ENCODE peak calls at places on chromosome 6, in seven cellular contexts. L, N, P, F, Q, E and T are unnamed samples.

GRCh38 chr6:101296184-101296583 is 97.3 kb upstream of the GRIK2 start:
- DNase-seq in E (no peak), Q (no peak), L (no peak), N (peak), P (no peak), F (no peak), T (no peak)

GRCh38 chr6:121856296-121856695 is 420.9 kb downstream of the GJA1 start:
- DNase-seq in L (no peak), E (no peak), Q (no peak), F (no peak), N (peak), P (no peak), T (no peak)

GRCh38 chr6:151917531-151918329 is 110.2 kb downstream of the ESR1 start:
- DNase-seq in F (no peak), Q (no peak), P (no peak), E (no peak), L (no peak), N (no peak), T (no peak)

GRCh38 chr6:117483004-117483644 is 650 bp downstream of the DCBLD1 start:
- DNase-seq in Q (no peak), E (peak), F (peak), N (peak), L (peak), P (no peak), T (peak)

GRCh38 chr6:10351678-10352220 is 63.1 kb downstream of the TFAP2A start:
- DNase-seq in N (no peak), E (no peak), P (no peak), L (no peak), F (no peak), Q (no peak), T (no peak)

GRCh38 chr6:40953486-40953885 is 85.5 kb downstream of the UNC5CL start:
- DNase-seq in E (no peak), L (no peak), P (no peak), Q (no peak), N (peak), F (no peak), T (no peak)

GRCh38 chr6:157187182-157188093 is 135.9 kb downstream of the TMEM242 start:
- DNase-seq in P (no peak), L (no peak), E (no peak), Q (no peak), F (no peak), N (no peak), T (no peak)

GRCh38 chr6:27161946-27162603 is 85.4 kb upstream of the PRSS16 start:
- DNase-seq in E (peak), L (no peak), P (no peak), N (peak), Q (no peak), F (peak), T (no peak)

GRCh38 chr6:41122918-41123317 is 31.2 kb downstream of the TREML1 start:
- DNase-seq in E (no peak), P (no peak), N (no peak), Q (no peak), F (no peak), L (no peak), T (no peak)

GRCh38 chr6:138430361-138431145 is 26.5 kb downstream of the HEBP2 start:
- DNase-seq in L (no peak), Q (no peak), P (no peak), N (no peak), E (no peak), F (no peak), T (no peak)

GRCh38 chr6:133326584-133326983 is 85.4 kb downstream of the EYA4 start:
- DNase-seq in N (no peak), L (no peak), F (no peak), E (no peak), P (no peak), Q (no peak), T (no peak)

GRCh38 chr6:54282186-54282585 is 26.1 kb upstream of the TINAG start:
- DNase-seq in F (no peak), E (peak), Q (no peak), P (no peak), L (no peak), N (peak), T (no peak)

GRCh38 chr6:73710470-73710869 is 14.5 kb downstream of the CD109 start:
- DNase-seq in L (no peak), P (peak), E (peak), Q (no peak), F (peak), N (peak), T (no peak)

GRCh38 chr6:154868143-154868594 is 126.9 kb upstream of the TIAM2 start:
- DNase-seq in L (no peak), N (peak), E (peak), Q (no peak), P (no peak), F (peak), T (no peak)

GRCh38 chr6:5968817-5969726 is 37.7 kb downstream of the NRN1 start:
- DNase-seq in F (no peak), N (peak), L (no peak), E (no peak), Q (no peak), P (no peak), T (no peak)

GRCh38 chr6:139520321-139520768 is 145.9 kb upstream of the CITED2 start:
- DNase-seq in F (no peak), L (no peak), P (no peak), Q (no peak), N (no peak), E (no peak), T (no peak)

GRCh38 chr6:17305219-17306001 is 24.2 kb downstream of the RBM24 start:
- DNase-seq in Q (no peak), F (no peak), L (no peak), E (no peak), P (no peak), N (peak), T (no peak)

GRCh38 chr6:76347539-76347938 is 275.1 kb upstream of the IMPG1 start:
- DNase-seq in F (no peak), N (no peak), L (no peak), E (no peak), Q (no peak), P (no peak), T (no peak)

DNA sequence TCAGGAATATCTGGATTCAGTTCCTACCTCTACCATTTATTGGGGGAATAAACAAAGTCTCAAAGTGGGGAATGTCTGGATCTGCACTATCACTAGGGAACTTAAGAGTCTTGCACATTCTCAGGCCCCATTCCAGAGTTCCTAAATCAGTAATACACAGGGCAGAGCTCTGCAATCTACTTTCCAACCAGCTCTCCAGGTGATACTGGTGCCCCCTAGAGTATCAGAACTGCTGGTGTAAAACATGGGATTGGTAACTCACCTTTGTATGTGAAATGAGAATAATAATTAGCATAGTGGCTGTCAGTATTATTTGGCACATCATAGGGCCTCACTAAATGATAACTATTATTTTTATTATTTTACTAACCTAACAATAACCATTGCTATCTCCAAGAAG is 278.8 kb upstream of the IMPG1 start:
- DNase-seq in P (no peak), N (no peak), F (peak), L (no peak), E (peak), Q (no peak), T (no peak)
- TF ChIP-seq CTCF in P (peak), N (no peak), F (peak), L (no peak), E (no peak), Q (peak), T (peak)

GRCh38 chr6:42462474-42462972 is 10.8 kb upstream of the TRERF1 start:
- DNase-seq in E (no peak), P (no peak), Q (no peak), F (no peak), L (no peak), N (no peak), T (no peak)

GRCh38 chr6:42454428-42454791 is 2.7 kb upstream of the TRERF1 start:
- DNase-seq in N (no peak), F (no peak), L (no peak), Q (no peak), E (no peak), P (no peak), T (no peak)

GRCh38 chr6:42460892-42461291 is 9.2 kb upstream of the TRERF1 start:
- DNase-seq in F (no peak), P (no peak), L (no peak), N (no peak), Q (no peak), E (no peak), T (no peak)

DNA sequence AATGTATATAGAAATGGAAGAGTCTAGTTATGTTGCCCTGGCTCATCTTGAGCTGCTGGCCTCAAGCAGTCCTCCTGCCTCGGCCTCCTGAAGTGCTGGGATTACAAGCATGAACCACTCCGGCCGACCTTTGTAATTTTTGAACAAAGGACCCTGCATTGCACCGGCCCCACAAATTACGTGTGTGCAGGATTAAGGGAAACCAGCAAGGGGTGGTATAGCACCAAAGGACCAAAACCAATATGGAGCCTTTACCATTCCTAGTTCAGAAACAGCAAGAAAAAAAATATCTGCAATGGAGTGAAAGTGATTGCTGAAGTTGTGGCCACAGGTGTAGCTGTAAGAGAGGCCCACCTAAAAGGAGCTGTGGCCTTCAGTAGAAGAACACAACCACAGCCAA is 8.2 kb upstream of the TRERF1 start:
- DNase-seq in E (no peak), N (no peak), P (no peak), F (no peak), Q (no peak), L (no peak), T (peak)
- TF ChIP-seq CTCF in E (no peak), N (no peak), P (no peak), F (no peak), Q (no peak), L (no peak), T (no peak)

DNA sequence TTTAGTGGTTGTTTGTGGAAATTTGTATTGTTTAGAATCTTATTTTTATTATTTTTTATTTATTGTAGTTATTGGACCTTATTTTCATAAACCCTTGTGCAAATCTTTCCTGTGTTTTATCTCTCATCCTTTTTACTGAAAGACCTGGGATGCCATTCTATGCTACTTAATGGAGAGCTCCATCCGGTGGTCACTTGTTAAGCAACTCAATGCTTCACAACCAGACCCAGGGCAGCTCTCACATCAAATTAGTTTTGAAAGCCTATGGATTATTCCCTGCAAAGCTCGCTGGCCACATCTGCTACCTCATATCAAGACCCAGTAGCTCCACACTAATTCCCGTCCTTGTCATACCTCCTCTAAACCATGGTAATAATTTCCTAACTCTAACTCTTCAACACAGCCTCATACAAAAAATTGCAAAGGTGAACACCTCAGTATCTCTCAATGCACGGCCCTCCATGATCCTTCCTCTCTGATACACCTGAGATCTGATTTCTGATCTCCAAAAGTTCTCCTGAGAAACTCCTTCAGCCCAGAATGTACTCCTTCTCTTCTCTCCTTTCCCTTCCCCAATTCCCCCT is 296.6 kb upstream of the MANEA start:
- DNase-seq in Q (no peak), P (no peak), F (peak), E (peak), N (peak), L (no peak), T (no peak)
- TF ChIP-seq CTCF in Q (no peak), P (peak), F (peak), E (no peak), N (peak), L (no peak), T (peak)

GRCh38 chr6:32113386-32114352 is 4.5 kb upstream of the TNXB start:
- DNase-seq in N (peak), F (no peak), Q (no peak), L (peak), E (peak), P (peak), T (peak)
- TF ChIP-seq CTCF in N (peak), F (no peak), Q (no peak), L (no peak), E (no peak), P (peak), T (peak)

GRCh38 chr6:34128045-34128444 is 17.8 kb downstream of the GRM4 start:
- DNase-seq in N (no peak), P (no peak), E (no peak), L (no peak), F (no peak), Q (no peak), T (no peak)
- TF ChIP-seq CTCF in N (no peak), P (no peak), E (no peak), L (no peak), F (no peak), Q (no peak), T (no peak)

GRCh38 chr6:79946773-79947190 is 571 bp downstream of the ELOVL4 start:
- DNase-seq in Q (no peak), L (no peak), F (no peak), E (peak), N (peak), P (no peak), T (no peak)

GRCh38 chr6:79949235-79949634 is 1.9 kb upstream of the ELOVL4 start:
- DNase-seq in P (peak), E (peak), F (peak), L (no peak), N (peak), Q (peak), T (no peak)

GRCh38 chr6:79947191-79948173 is at the start of gene ELOVL4:
- DNase-seq in N (peak), P (no peak), F (peak), Q (no peak), E (peak), L (peak), T (peak)

GRCh38 chr6:79943133-79943532 is 4.2 kb downstream of the ELOVL4 start:
- DNase-seq in Q (no peak), N (no peak), F (no peak), L (no peak), P (no peak), E (no peak), T (no peak)

GRCh38 chr6:79946242-79946641 is 1.1 kb downstream of the ELOVL4 start:
- DNase-seq in N (peak), P (no peak), E (peak), L (no peak), F (peak), Q (no peak), T (no peak)
- TF ChIP-seq CTCF in N (peak), P (peak), E (no peak), L (no peak), F (peak), Q (peak), T (peak)

GRCh38 chr6:159168536-159169192 is 536 bp upstream of the FNDC1 start:
- DNase-seq in N (peak), Q (no peak), E (peak), P (no peak), L (no peak), F (no peak), T (no peak)
- TF ChIP-seq CTCF in N (peak), Q (no peak), E (no peak), P (peak), L (peak), F (no peak), T (peak)

GRCh38 chr6:107489636-107490567 is at the start of gene SOBP:
- DNase-seq in Q (no peak), F (peak), E (peak), L (peak), N (peak), P (no peak), T (no peak)
- TF ChIP-seq CTCF in Q (no peak), F (peak), E (no peak), L (no peak), N (no peak), P (no peak), T (peak)

GRCh38 chr6:68760941-68761676 is 126.0 kb downstream of the ADGRB3 start:
- DNase-seq in Q (no peak), L (no peak), N (no peak), E (no peak), P (no peak), F (no peak), T (no peak)
- TF ChIP-seq CTCF in Q (no peak), L (no peak), N (peak), E (no peak), P (no peak), F (no peak), T (no peak)

GRCh38 chr6:158798311-158798710 is 20.9 kb downstream of the EZR start:
- DNase-seq in N (no peak), F (peak), L (no peak), P (no peak), E (no peak), Q (no peak), T (no peak)

GRCh38 chr6:158796353-158796752 is 22.8 kb downstream of the EZR start:
- DNase-seq in L (no peak), N (no peak), Q (no peak), F (no peak), P (no peak), E (no peak), T (no peak)

GRCh38 chr6:158797331-158798202 is 21.6 kb downstream of the EZR start:
- DNase-seq in F (no peak), N (peak), Q (no peak), E (no peak), L (no peak), P (no peak), T (no peak)

GRCh38 chr6:158801655-158802294 is 17.4 kb downstream of the EZR start:
- DNase-seq in L (no peak), P (no peak), N (no peak), E (no peak), Q (no peak), F (no peak), T (no peak)

DNA sequence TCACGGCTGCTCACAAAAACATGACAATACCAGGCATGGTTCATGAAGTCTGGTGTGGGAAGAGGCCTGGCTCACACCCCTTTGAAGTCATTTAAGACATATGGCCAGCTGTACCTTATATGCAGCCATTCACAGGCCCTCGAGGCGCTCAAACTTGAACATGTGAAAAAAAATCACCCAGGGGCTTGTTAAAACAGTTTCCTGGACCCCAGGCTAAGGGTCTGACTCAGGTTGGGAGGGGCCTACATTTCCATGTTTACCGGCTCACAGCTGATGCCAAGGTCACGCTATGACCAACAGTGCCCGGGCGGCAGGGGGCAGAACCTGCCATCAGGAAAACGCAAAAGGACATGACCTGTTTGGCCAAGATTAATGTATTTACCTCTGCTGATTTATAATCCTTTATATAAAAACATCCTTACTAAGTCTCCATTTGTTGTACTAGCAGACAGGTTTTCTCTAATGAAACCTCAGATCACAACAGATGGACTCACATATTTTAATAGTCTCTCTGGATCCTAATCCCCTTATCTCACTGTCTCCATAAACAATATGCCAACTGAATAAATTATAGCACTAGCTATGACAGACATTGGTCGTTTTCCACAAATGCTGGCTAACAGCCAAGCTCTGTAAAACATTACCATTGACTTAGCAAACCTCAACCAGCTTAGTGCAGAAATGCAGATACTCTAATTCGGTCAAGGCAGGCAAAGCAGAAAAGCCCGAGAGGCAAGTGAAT is 19.9 kb downstream of the EZR start:
- DNase-seq in N (peak), Q (no peak), P (no peak), L (no peak), F (no peak), E (peak), T (no peak)
- TF ChIP-seq CTCF in N (no peak), Q (no peak), P (peak), L (no peak), F (no peak), E (peak), T (no peak)